ENCODE peak calls at places on chromosomes 5 and 9, in six cellular contexts. One of them, this sample, is unnamed.

GRCh38 chr5:103918668-103919367 is 356.2 kb upstream of the NUDT12 start:
- DNase-seq in HuH-7: no peak
- DNase-seq in HT-29: no peak
- DNase-seq in HCT116: no peak
- DNase-seq in fibroblast of lung: peak
- DNase-seq in trophoblast cell: peak
- DNase-seq in this sample: peak

GRCh38 chr5:149195962-149196361 is 54.7 kb downstream of the ABLIM3 start:
- DNase-seq in HuH-7: no peak
- DNase-seq in HT-29: no peak
- DNase-seq in HCT116: no peak
- DNase-seq in fibroblast of lung: no peak
- DNase-seq in trophoblast cell: no peak
- DNase-seq in this sample: no peak

GRCh38 chr9:38708759-38709158 is 11.2 kb downstream of the FAM240B start:
- DNase-seq in HuH-7: no peak
- DNase-seq in HT-29: no peak
- DNase-seq in HCT116: no peak
- DNase-seq in fibroblast of lung: peak
- DNase-seq in trophoblast cell: no peak
- DNase-seq in this sample: no peak

GRCh38 chr5:10145922-10146321 is 103.8 kb downstream of the ATPSCKMT start:
- DNase-seq in HuH-7: peak
- DNase-seq in HT-29: peak
- DNase-seq in HCT116: peak
- DNase-seq in fibroblast of lung: peak
- DNase-seq in trophoblast cell: peak
- DNase-seq in this sample: peak

GRCh38 chr5:68305223-68305865 is 89.8 kb downstream of the PIK3R1 start:
- DNase-seq in HuH-7: no peak
- DNase-seq in HT-29: no peak
- DNase-seq in HCT116: no peak
- DNase-seq in fibroblast of lung: no peak
- DNase-seq in trophoblast cell: no peak
- DNase-seq in this sample: no peak

GRCh38 chr5:149328177-149328576 is 17.1 kb upstream of the GRPEL2 start:
- DNase-seq in HuH-7: no peak
- DNase-seq in HT-29: no peak
- DNase-seq in HCT116: no peak
- DNase-seq in fibroblast of lung: no peak
- DNase-seq in trophoblast cell: no peak
- DNase-seq in this sample: no peak

GRCh38 chr5:135073771-135074345 is 39.8 kb upstream of the PITX1 start:
- DNase-seq in HuH-7: no peak
- DNase-seq in HT-29: no peak
- DNase-seq in HCT116: no peak
- DNase-seq in fibroblast of lung: peak
- DNase-seq in trophoblast cell: no peak
- DNase-seq in this sample: no peak

GRCh38 chr5:66193419-66193818 is 49.3 kb downstream of the SREK1 start:
- DNase-seq in HuH-7: no peak
- DNase-seq in HT-29: no peak
- DNase-seq in HCT116: no peak
- DNase-seq in fibroblast of lung: no peak
- DNase-seq in trophoblast cell: no peak
- DNase-seq in this sample: no peak

GRCh38 chr9:136402067-136402466 is 2.1 kb upstream of the SNAPC4 start:
- DNase-seq in HuH-7: no peak
- DNase-seq in HT-29: no peak
- DNase-seq in HCT116: no peak
- DNase-seq in fibroblast of lung: no peak
- DNase-seq in trophoblast cell: peak
- DNase-seq in this sample: no peak

GRCh38 chr5:154465169-154465568 is 12.9 kb downstream of the HAND1 start:
- DNase-seq in HuH-7: no peak
- DNase-seq in HT-29: peak
- DNase-seq in HCT116: peak
- DNase-seq in fibroblast of lung: peak
- DNase-seq in trophoblast cell: peak
- DNase-seq in this sample: no peak

GRCh38 chr5:102295534-102296228 is 403 bp downstream of the SLCO4C1 start:
- DNase-seq in HuH-7: peak
- DNase-seq in HT-29: no peak
- DNase-seq in HCT116: no peak
- DNase-seq in fibroblast of lung: no peak
- DNase-seq in trophoblast cell: no peak
- DNase-seq in this sample: no peak

GRCh38 chr5:150291388-150292385 is 2.1 kb upstream of the CAMK2A start:
- DNase-seq in HuH-7: no peak
- DNase-seq in HT-29: no peak
- DNase-seq in HCT116: no peak
- DNase-seq in fibroblast of lung: no peak
- DNase-seq in trophoblast cell: no peak
- DNase-seq in this sample: no peak

GRCh38 chr9:112890106-112891081 is at the start of gene SLC46A2:
- DNase-seq in HuH-7: no peak
- DNase-seq in HT-29: no peak
- DNase-seq in HCT116: no peak
- DNase-seq in fibroblast of lung: no peak
- DNase-seq in trophoblast cell: peak
- DNase-seq in this sample: no peak

GRCh38 chr5:83172011-83172410 is 94.7 kb downstream of the XRCC4 start:
- DNase-seq in HuH-7: no peak
- DNase-seq in HT-29: no peak
- DNase-seq in HCT116: no peak
- DNase-seq in fibroblast of lung: no peak
- DNase-seq in trophoblast cell: no peak
- DNase-seq in this sample: no peak

GRCh38 chr9:94870793-94871558 is 144.5 kb downstream of the AOPEP start:
- DNase-seq in HuH-7: no peak
- DNase-seq in HT-29: no peak
- DNase-seq in HCT116: no peak
- DNase-seq in fibroblast of lung: no peak
- DNase-seq in trophoblast cell: peak
- DNase-seq in this sample: no peak

This sample was measured in GM12878.